ENCODE peak calls at places on chromosomes 13 and 19, in six cellular contexts. J is fibroblast of lung, O is GM23338, M is mesendoderm, P is Karpas-422, V is GM23248. C is an unnamed sample. For H3K36me3 and H3K4me1, the result is how much of the 10 kb centered on the place peaks cover.

GRCh38 chr19:38778733-38779132 is 5.4 kb upstream of the LGALS7 start:
- DNase-seq in M (no peak), J (no peak), V (no peak), O (no peak), P (peak), C (no peak)

GRCh38 chr13:49649244-49649962 is 21.1 kb downstream of the ARL11 start:
- DNase-seq in P (no peak), J (peak), V (peak), O (peak), M (peak), C (peak)

GRCh38 chr19:45117167-45117594 is 24.2 kb downstream of the PPP1R37 start:
- DNase-seq in V (peak), P (peak), J (peak), O (no peak), M (no peak), C (peak)

GRCh38 chr13:47831265-47831664 is 169.8 kb downstream of the SUCLA2 start:
- DNase-seq in O (no peak), M (no peak), V (peak), P (no peak), J (no peak), C (no peak)

GRCh38 chr13:113932060-113932459 is 41.8 kb downstream of the C13orf46 start:
- DNase-seq in M (no peak), V (no peak), P (no peak), J (no peak), O (no peak), C (no peak)

GRCh38 chr13:44698076-44698475 is 121.9 kb upstream of the TSC22D1 start:
- DNase-seq in V (no peak), M (no peak), O (no peak), J (no peak), P (no peak), C (no peak)

GRCh38 chr19:19371056-19371455 is 34.4 kb upstream of the GATAD2A start:
- DNase-seq in P (no peak), M (no peak), V (peak), O (no peak), J (no peak), C (no peak)

GRCh38 chr13:70985371-70985770 is 877.1 kb upstream of the KLHL1 start:
- DNase-seq in V (no peak), O (no peak), P (no peak), J (no peak), M (no peak), C (no peak)

GRCh38 chr19:46714523-46715106 is 2.3 kb downstream of the PRKD2 start:
- DNase-seq in O (no peak), M (no peak), P (peak), J (no peak), V (peak), C (no peak)

GRCh38 chr13:72255908-72256307 is 388.9 kb upstream of the DACH1 start:
- DNase-seq in J (peak), O (peak), P (no peak), V (no peak), M (peak), C (peak)

GRCh38 chr19:39398297-39398864 is 7.2 kb downstream of the MED29 start:
- DNase-seq in P (no peak), V (peak), M (no peak), J (peak), O (no peak), C (peak)

GRCh38 chr19:8393871-8394250 is 3.7 kb downstream of the RAB11B start:
- DNase-seq in M (no peak), J (no peak), P (no peak), V (no peak), O (no peak), C (no peak)

GRCh38 chr13:84607614-84608013 is 725.3 kb upstream of the SLITRK1 start:
- DNase-seq in J (peak), P (no peak), V (peak), O (no peak), M (no peak), C (peak)

GRCh38 chr19:29526730-29527499 is 1.1 kb downstream of the VSTM2B start:
- DNase-seq in M (peak), P (no peak), O (peak), J (no peak), V (peak), C (no peak)

GRCh38 chr13:103100795-103101194 is 34.6 kb upstream of the SLC10A2 start:
- DNase-seq in J (no peak), V (no peak), M (peak), O (no peak), P (no peak), C (no peak)

GRCh38 chr13:39942901-39943273 is 287.4 kb downstream of the COG6 start:
- DNase-seq in O (peak), V (peak), M (peak), P (peak), J (peak), C (peak)

GRCh38 chr19:55619264-55619663 is 5.1 kb downstream of the ZNF784 start:
- DNase-seq in J (no peak), V (peak), M (no peak), O (no peak), P (peak), C (no peak)

GRCh38 chr19:48480151-48480475 is 10.9 kb downstream of the CYTH2 start:
- DNase-seq in O (peak), M (no peak), V (peak), J (no peak), P (no peak), C (no peak)

GRCh38 chr19:40585677-40586422 is 9.2 kb downstream of the SHKBP1 start:
- DNase-seq in O (no peak), P (no peak), V (peak), J (peak), M (no peak), C (peak)

GRCh38 chr13:46526763-46527162 is 26.2 kb upstream of the LRCH1 start:
- DNase-seq in O (no peak), M (no peak), V (no peak), P (no peak), J (no peak), C (no peak)

GRCh38 chr19:7215176-7215575 is 79.0 kb downstream of the INSR start:
- DNase-seq in O (no peak), M (no peak), P (no peak), J (no peak), V (no peak), C (no peak)

GRCh38 chr13:110396476-110396875 is 89.4 kb downstream of the COL4A2 start:
- DNase-seq in V (no peak), J (no peak), O (no peak), M (no peak), P (no peak), C (no peak)

GRCh38 chr19:2261438-2262172 is 5.4 kb upstream of the JSRP1 start:
- DNase-seq in O (peak), V (peak), P (peak), M (peak), J (no peak), C (no peak)

GRCh38 chr19:15291666-15292065 is 40.7 kb downstream of the BRD4 start:
- DNase-seq in O (no peak), P (peak), M (no peak), V (peak), J (no peak), C (no peak)

GRCh38 chr19:33291623-33292534 is 10.5 kb downstream of the CEBPA start:
- DNase-seq in O (no peak), J (no peak), P (no peak), M (no peak), V (no peak), C (no peak)

GRCh38 chr19:44644391-44645016 is 794 bp downstream of the PVR start:
- DNase-seq in P (no peak), O (peak), J (peak), V (peak), M (peak), C (peak)

GRCh38 chr13:105969761-105970160 is 565.7 kb downstream of the EFNB2 start:
- DNase-seq in M (no peak), O (no peak), P (no peak), J (peak), V (no peak), C (peak)

GRCh38 chr19:6173190-6173589 is 37.7 kb downstream of the ACSBG2 start:
- DNase-seq in P (no peak), M (no peak), J (no peak), V (no peak), O (no peak), C (no peak)

GRCh38 chr13:104854007-104854406 is 1681.5 kb downstream of the EFNB2 start:
- DNase-seq in M (no peak), J (no peak), P (no peak), O (no peak), V (no peak), C (no peak)

GRCh38 chr13:44876782-44877324 is 112.4 kb downstream of the NUFIP1 start:
- DNase-seq in V (no peak), P (peak), O (peak), M (peak), J (no peak), C (no peak)

GRCh38 chr13:34926513-34926912 is 15.6 kb upstream of the NBEA start:
- DNase-seq in P (peak), V (peak), J (peak), O (peak), M (peak), C (peak)

GRCh38 chr19:46297700-46298476 is 1.0 kb downstream of the HIF3A start:
- DNase-seq in P (no peak), J (no peak), O (no peak), M (no peak), V (no peak), C (no peak)

GRCh38 chr13:27270594-27271520 is at the start of gene RASL11A:
- DNase-seq in M (peak), V (peak), O (peak), P (peak), J (peak), C (peak)

GRCh38 chr13:53137777-53138176 is 109.2 kb downstream of the OLFM4 start:
- DNase-seq in M (no peak), O (no peak), V (peak), P (no peak), J (peak), C (peak)

GRCh38 chr19:15563325-15563794 is 51.7 kb upstream of the CYP4F8 start:
- DNase-seq in P (no peak), V (peak), M (no peak), J (no peak), O (no peak), C (no peak)

GRCh38 chr13:23600100-23600499 is 29.9 kb downstream of the TNFRSF19 start:
- DNase-seq in P (no peak), O (no peak), J (no peak), V (no peak), M (peak), C (no peak)

GRCh38 chr13:66660013-66660804 is 569.9 kb downstream of the PCDH9 start:
- DNase-seq in P (peak), M (no peak), V (peak), O (no peak), J (peak), C (peak)

GRCh38 chr13:66661336-66661735 is 568.8 kb downstream of the PCDH9 start:
- DNase-seq in M (no peak), O (no peak), J (no peak), V (no peak), P (no peak), C (no peak)

GRCh38 chr13:66659291-66660012 is 570.7 kb downstream of the PCDH9 start:
- DNase-seq in P (peak), V (no peak), J (peak), O (no peak), M (no peak), C (peak)

GRCh38 chr13:66665991-66666390 is 564.1 kb downstream of the PCDH9 start:
- DNase-seq in V (peak), P (no peak), J (peak), M (peak), O (peak), C (peak)

DNA sequence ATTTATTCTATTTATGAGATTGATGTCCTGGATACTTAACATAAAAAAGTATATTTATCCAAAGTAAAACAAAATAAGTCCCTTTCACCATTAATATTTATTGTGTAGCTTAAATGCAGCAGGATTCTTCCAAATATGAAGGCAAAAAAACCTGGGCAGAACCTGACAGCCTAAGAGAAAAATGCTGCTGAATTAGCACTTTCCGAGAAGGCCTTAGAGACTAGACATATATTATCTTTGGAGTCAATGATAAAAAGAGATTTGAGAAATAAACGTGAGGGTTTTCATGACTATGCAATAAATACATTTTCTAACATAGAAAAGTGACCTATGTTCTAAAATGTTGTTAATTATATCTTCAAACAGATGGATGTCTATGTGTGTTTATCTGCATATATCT is 566.9 kb downstream of the PCDH9 start:
- DNase-seq in V (no peak), M (no peak), P (no peak), O (no peak), J (no peak), C (no peak)
- H3K36me3 ChIP-seq in V (under half), M (under half), P (under half), O (under half), J (under half), C (under half)

GRCh38 chr13:33279898-33280549 is 5.5 kb downstream of the STARD13 start:
- DNase-seq in V (peak), P (no peak), J (peak), M (peak), O (no peak), C (peak)

GRCh38 chr13:33279414-33279813 is 6.1 kb downstream of the STARD13 start:
- DNase-seq in J (no peak), P (no peak), V (peak), O (no peak), M (no peak), C (no peak)

GRCh38 chr13:33277351-33277750 is 8.2 kb downstream of the STARD13 start:
- DNase-seq in V (no peak), O (no peak), M (no peak), J (no peak), P (no peak), C (no peak)

GRCh38 chr13:33277946-33278345 is 7.6 kb downstream of the STARD13 start:
- DNase-seq in M (no peak), V (no peak), O (no peak), J (peak), P (no peak), C (no peak)

GRCh38 chr13:33278923-33279322 is 6.6 kb downstream of the STARD13 start:
- DNase-seq in P (no peak), J (no peak), M (no peak), V (no peak), O (no peak), C (no peak)
- H3K4me1 ChIP-seq in P (under half), J (under half), M (under half), V (half or more), O (under half), C (half or more)

GRCh38 chr19:13972368-13973155 is 20.3 kb downstream of the DCAF15 start:
- DNase-seq in M (no peak), O (no peak), V (no peak), J (no peak), P (no peak), C (no peak)

GRCh38 chr19:13977803-13978202 is 25.5 kb downstream of the DCAF15 start:
- DNase-seq in O (no peak), M (no peak), V (no peak), J (no peak), P (no peak), C (no peak)

GRCh38 chr19:13975870-13976269 is 23.6 kb downstream of the DCAF15 start:
- DNase-seq in M (no peak), O (no peak), V (no peak), J (no peak), P (no peak), C (no peak)

GRCh38 chr19:13976446-13976845 is 24.1 kb downstream of the DCAF15 start:
- DNase-seq in O (no peak), P (no peak), M (no peak), J (no peak), V (no peak), C (no peak)

GRCh38 chr19:13974073-13974472 is 21.8 kb downstream of the DCAF15 start:
- DNase-seq in P (peak), V (no peak), M (peak), O (peak), J (no peak), C (no peak)
- H3K4me2 ChIP-seq in P (peak), V (no peak), M (no peak), O (no peak), J (no peak), C (no peak)

GRCh38 chr19:10677796-10678195 is 23.4 kb upstream of the QTRT1 start:
- DNase-seq in M (no peak), V (no peak), P (no peak), O (no peak), J (no peak), C (no peak)
- H3K36me3 ChIP-seq in M (half or more), V (half or more), P (half or more), O (half or more), J (half or more), C (half or more)

GRCh38 chr13:40995997-40996396 is 23.1 kb downstream of the ELF1 start:
- DNase-seq in V (no peak), M (no peak), P (no peak), J (no peak), O (no peak), C (no peak)
- H3K4me1 ChIP-seq in V (under half), M (under half), P (under half), J (under half), O (under half), C (under half)

GRCh38 chr19:17902701-17903100 is 30.1 kb upstream of the CCDC124 start:
- DNase-seq in O (no peak), V (peak), J (peak), P (no peak), M (no peak), C (peak)
- H3K4me2 ChIP-seq in O (no peak), V (no peak), J (no peak), P (no peak), M (no peak), C (no peak)

DNA sequence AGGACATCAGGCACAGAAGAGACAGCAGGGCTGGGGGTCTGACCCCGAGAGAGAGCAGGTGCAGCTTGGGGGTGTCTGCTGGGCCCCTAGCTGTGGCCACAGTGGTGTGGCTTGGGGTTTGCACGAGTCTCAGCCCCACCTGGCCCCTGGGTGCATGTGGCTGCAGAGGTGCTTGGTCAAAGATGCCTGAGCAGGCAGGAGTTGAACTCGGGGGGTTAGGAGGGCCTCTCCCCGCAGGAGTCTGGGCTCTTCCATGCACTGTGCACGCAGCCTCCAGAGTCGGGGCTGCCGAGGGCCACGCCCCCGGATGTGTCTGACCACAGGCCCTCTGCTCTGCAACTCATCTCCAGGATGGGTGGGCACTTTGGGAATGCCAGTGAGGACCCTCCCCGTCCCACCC is 91.5 kb upstream of the MCF2L start:
- DNase-seq in J (no peak), V (no peak), O (no peak), M (no peak), P (no peak), C (no peak)
- H3K36me3 ChIP-seq in J (under half), V (under half), O (under half), M (under half), P (under half), C (under half)

GRCh38 chr13:96992633-96993032 is 1.6 kb downstream of the OXGR1 start:
- DNase-seq in J (no peak), M (peak), O (no peak), P (no peak), V (no peak), C (no peak)
- H3K4me1 ChIP-seq in J (under half), M (under half), O (under half), P (under half), V (under half), C (under half)

GRCh38 chr13:30165791-30166190 is 141.6 kb downstream of the KATNAL1 start:
- DNase-seq in P (no peak), V (peak), M (no peak), O (peak), J (peak), C (peak)
- H3K4me2 ChIP-seq in P (no peak), V (no peak), M (no peak), O (no peak), J (no peak), C (peak)

GRCh38 chr13:51283361-51283760 is 56.1 kb upstream of the SERPINE3 start:
- DNase-seq in P (no peak), V (peak), O (no peak), J (peak), M (no peak), C (no peak)
- H3K36me3 ChIP-seq in P (under half), V (under half), O (under half), J (under half), M (under half), C (under half)